ENCODE peak calls at places on chromosomes 5 and 9, in four cellular contexts. F is fibroblast of the aortic adventitia, S is adipocyte, M is AG10803. O is an unnamed sample.

GRCh38 chr5:81530919-81531318 is 137.0 kb upstream of the ACOT12 start:
- DNase-seq in S (no peak), F (no peak), M (no peak), O (no peak)

GRCh38 chr9:135503371-135504261 is 3.1 kb downstream of the MRPS2 start:
- DNase-seq in F (no peak), S (no peak), M (no peak), O (no peak)

GRCh38 chr5:78920604-78921003 is 64.5 kb downstream of the ARSB start:
- DNase-seq in M (peak; percentile 51), F (peak; percentile 76), S (peak; percentile 49), O (peak; percentile 34)

GRCh38 chr5:125120012-125120411 is 373.6 kb upstream of the ZNF608 start:
- DNase-seq in F (no peak), S (no peak), M (no peak), O (no peak)

GRCh38 chr9:126861707-126862460 is 1.4 kb downstream of the ZBTB34 start:
- DNase-seq in S (peak; percentile 89), M (peak; percentile 53), F (peak; percentile 66), O (peak; percentile 88)

GRCh38 chr9:35844628-35845301 is 15.7 kb downstream of the TMEM8B start:
- DNase-seq in M (peak; percentile 90), F (peak; percentile 98), S (peak; percentile 94), O (peak; percentile 94)

GRCh38 chr9:19965336-19965735 is 176.5 kb upstream of the SLC24A2 start:
- DNase-seq in S (peak; percentile 50), M (peak; percentile 15), F (no peak), O (peak; percentile 24)

GRCh38 chr5:113614191-113614590 is 100.7 kb downstream of the YTHDC2 start:
- DNase-seq in M (no peak), F (no peak), S (no peak), O (peak; percentile 52)

GRCh38 chr9:16278420-16278999 is 592.0 kb downstream of the BNC2 start:
- DNase-seq in F (peak; percentile 38), M (peak; percentile 41), S (peak; percentile 17), O (peak; percentile 21)

GRCh38 chr9:118693645-118694044 is 675.6 kb downstream of the BRINP1 start:
- DNase-seq in F (no peak), M (no peak), S (peak; percentile 2), O (no peak)

GRCh38 chr5:31196309-31196708 is 2.8 kb downstream of the CDH6 start:
- DNase-seq in M (no peak), S (peak; percentile 70), F (peak; percentile 68), O (no peak)

GRCh38 chr5:132499440-132500243 is 9.1 kb upstream of the IRF1 start:
- DNase-seq in M (no peak), F (no peak), S (no peak), O (no peak)

GRCh38 chr9:28648723-28649122 is 1075.4 kb upstream of the C9orf72 start:
- DNase-seq in M (no peak), F (no peak), S (no peak), O (no peak)

GRCh38 chr5:175657593-175658271 is at the start of gene HRH2:
- DNase-seq in S (peak; percentile 2), F (no peak), M (no peak), O (no peak)

GRCh38 chr5:33675958-33676464 is 215.8 kb downstream of the ADAMTS12 start:
- DNase-seq in F (no peak), S (no peak), M (no peak), O (no peak)

GRCh38 chr9:100575765-100576368 is 2.0 kb upstream of the CAVIN4 start:
- DNase-seq in F (peak; percentile 60), M (peak; percentile 80), S (peak; percentile 64), O (peak; percentile 68)

GRCh38 chr5:75707911-75708509 is 9.2 kb downstream of the POC5 start:
- DNase-seq in F (no peak), S (no peak), M (no peak), O (no peak)

GRCh38 chr5:138463335-138464017 is 1.8 kb upstream of the EGR1 start:
- DNase-seq in M (peak; percentile 46), F (no peak), S (no peak), O (peak; percentile 50)

GRCh38 chr9:37656936-37657335 is 6.2 kb downstream of the FRMPD1 start:
- DNase-seq in M (peak; percentile 20), S (peak; percentile 7), F (no peak), O (peak; percentile 33)

GRCh38 chr9:99999797-100000196 is 93.3 kb downstream of the STX17 start:
- DNase-seq in S (no peak), M (no peak), F (no peak), O (no peak)

GRCh38 chr5:150078802-150079654 is 7.3 kb downstream of the CSF1R start:
- DNase-seq in F (no peak), M (peak; percentile 22), S (no peak), O (peak; percentile 46)

GRCh38 chr9:98140503-98140902 is 21.5 kb upstream of the TRIM14 start:
- DNase-seq in F (no peak), S (no peak), M (no peak), O (no peak)

GRCh38 chr9:126516936-126517750 is 96.6 kb upstream of the LMX1B start:
- DNase-seq in S (peak; percentile 94), M (peak; percentile 83), F (peak; percentile 91), O (peak; percentile 77)

DNA sequence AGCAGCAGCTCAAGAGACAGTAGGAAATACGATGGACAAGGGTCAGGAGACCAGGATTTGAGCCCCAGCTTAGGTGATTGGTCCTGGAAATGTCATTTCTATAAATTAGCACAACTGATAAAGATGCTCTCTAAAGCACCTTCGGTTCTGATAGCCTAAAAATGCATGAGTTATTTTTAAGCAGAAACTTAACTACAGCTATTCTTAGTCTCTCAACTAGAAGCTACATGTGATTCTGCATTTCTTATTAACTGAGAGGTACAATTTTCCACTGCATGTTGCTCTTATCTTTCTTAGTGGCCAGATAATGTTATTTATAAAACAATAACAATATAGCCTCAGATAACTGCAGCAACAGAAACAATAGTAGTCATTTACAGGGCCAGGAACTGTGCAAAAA is 136.4 kb downstream of the GRIA1 start:
- DNase-seq in F (no peak), S (no peak), M (no peak), O (no peak)
- H3K4me3 ChIP-seq in F (no peak overlapping the region), S (no peak overlapping the region), M (no peak overlapping the region), O (no peak overlapping the region)

DNA sequence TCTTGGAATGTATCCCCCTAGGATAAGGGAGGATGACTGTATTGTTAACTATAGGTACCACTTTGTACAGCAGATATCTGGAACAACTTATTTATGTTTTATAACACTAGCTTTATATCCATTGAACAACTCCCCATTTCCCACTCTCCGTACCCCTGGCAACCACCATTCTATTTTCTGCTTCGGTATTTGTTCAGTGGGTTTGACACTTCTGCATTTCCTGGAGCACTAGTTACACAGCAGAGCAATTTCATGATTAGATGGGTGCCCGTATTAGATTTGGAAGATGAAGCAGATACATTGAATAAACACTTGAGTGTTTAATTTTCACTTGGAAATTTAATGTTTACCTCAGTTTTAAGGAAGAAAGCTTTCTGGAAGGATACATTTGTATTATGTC is 67.4 kb downstream of the SLC46A2 start:
- DNase-seq in S (no peak), F (no peak), M (no peak), O (no peak)
- H3K4me3 ChIP-seq in S (no peak overlapping the region), F (no peak overlapping the region), M (no peak overlapping the region), O (no peak overlapping the region)

DNA sequence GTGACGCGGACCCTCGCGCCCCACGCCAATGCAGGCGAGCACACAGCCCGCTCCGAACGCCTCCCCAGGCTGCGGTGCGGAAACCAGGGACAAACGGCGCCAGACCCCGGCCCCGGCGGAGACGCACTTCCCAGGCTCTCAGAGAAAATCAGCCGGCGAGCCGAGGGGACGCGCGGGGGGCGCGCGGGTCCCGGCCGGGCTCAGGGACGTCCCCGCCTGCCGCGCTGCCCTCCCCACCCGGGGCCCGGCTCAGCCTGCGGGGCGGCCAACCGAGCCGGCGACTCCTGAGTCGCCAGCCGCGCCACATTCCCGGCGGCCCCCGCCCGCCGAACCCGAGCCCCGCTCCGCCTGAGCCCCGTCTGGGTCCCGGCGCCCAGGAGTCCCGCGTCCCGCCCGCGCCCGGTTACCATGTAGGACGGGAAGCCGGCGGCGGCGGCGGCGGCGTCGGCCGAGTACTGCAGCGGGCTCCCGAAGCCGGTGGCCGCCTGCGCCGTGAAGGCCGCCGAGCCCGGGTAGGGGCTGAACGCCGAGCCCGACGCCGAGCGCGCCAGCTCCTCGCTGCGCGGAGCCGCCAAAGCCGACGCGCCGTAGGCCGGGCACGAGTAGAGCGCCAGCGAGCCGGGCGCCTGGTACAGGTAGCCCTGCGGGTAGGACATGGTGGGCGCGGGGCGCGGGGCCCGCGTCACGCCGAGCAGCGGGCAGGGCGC is 566 bp downstream of the IRX2 start:
- DNase-seq in S (no peak), M (peak; percentile 32), F (peak; percentile 9), O (peak; percentile 38)
- H3K4me3 ChIP-seq in S (peak overlapping the region; percentile 85), M (peak overlapping the region; percentile 81), F (peak overlapping the region; percentile 58), O (peak overlapping the region; percentile 60)

GRCh38 chr9:109317979-109318671 is 2.7 kb downstream of the EPB41L4B start:
- DNase-seq in F (no peak), M (no peak), S (no peak), O (no peak)

GRCh38 chr9:109319072-109319630 is 1.7 kb downstream of the EPB41L4B start:
- DNase-seq in S (no peak), F (no peak), M (no peak), O (no peak)

GRCh38 chr9:109315889-109316640 is 4.8 kb downstream of the EPB41L4B start:
- DNase-seq in S (no peak), F (peak; percentile 80), M (peak; percentile 80), O (peak; percentile 55)

GRCh38 chr9:109315480-109315879 is 5.4 kb downstream of the EPB41L4B start:
- DNase-seq in S (no peak), F (no peak), M (no peak), O (no peak)

GRCh38 chr9:109317311-109317978 is 3.4 kb downstream of the EPB41L4B start:
- DNase-seq in S (no peak), F (no peak), M (no peak), O (no peak)
- H3K4me3 ChIP-seq in S (no peak overlapping the region), F (no peak overlapping the region), M (no peak overlapping the region), O (no peak overlapping the region)

O was measured in foreskin fibroblast.